ENCODE peak calls at places on chromosomes 11 and 22, in nine cellular contexts. One of them, this sample, is unnamed.

GRCh38 chr11:14242198-14242597 is 116.8 kb downstream of the RRAS2 start:
- DNase-seq in H54: no peak
- DNase-seq in epithelial cell of esophagus: no peak
- DNase-seq in NCI-H510A treated with DMSO at 0.1 percent for 48 hours: no peak
- DNase-seq in anterior cingulate cortex: no peak
- DNase-seq in retina: no peak
- DNase-seq in T-helper 2 cell: no peak
- DNase-seq in naive thymus-derived CD8-positive, alpha-beta T cell: no peak
- DNase-seq in EH: no peak
- DNase-seq in this sample: no peak

GRCh38 chr11:117834838-117835443 is 10.4 kb upstream of the FXYD2 start:
- DNase-seq in T-helper 2 cell: no peak
- DNase-seq in H54: no peak
- DNase-seq in naive thymus-derived CD8-positive, alpha-beta T cell: no peak
- DNase-seq in anterior cingulate cortex: no peak
- DNase-seq in EH: no peak
- DNase-seq in epithelial cell of esophagus: no peak
- DNase-seq in NCI-H510A treated with DMSO at 0.1 percent for 48 hours: no peak
- DNase-seq in retina: no peak
- DNase-seq in this sample: no peak

GRCh38 chr11:73228268-73229134 is 10.4 kb downstream of the P2RY2 start:
- DNase-seq in retina: no peak
- DNase-seq in epithelial cell of esophagus: no peak
- DNase-seq in NCI-H510A treated with DMSO at 0.1 percent for 48 hours: peak
- DNase-seq in H54: no peak
- DNase-seq in anterior cingulate cortex: no peak
- DNase-seq in naive thymus-derived CD8-positive, alpha-beta T cell: no peak
- DNase-seq in EH: no peak
- DNase-seq in T-helper 2 cell: no peak
- DNase-seq in this sample: no peak

GRCh38 chr22:37162221-37163095 is 12.7 kb upstream of the IL2RB start:
- DNase-seq in anterior cingulate cortex: no peak
- DNase-seq in NCI-H510A treated with DMSO at 0.1 percent for 48 hours: no peak
- DNase-seq in naive thymus-derived CD8-positive, alpha-beta T cell: peak
- DNase-seq in epithelial cell of esophagus: no peak
- DNase-seq in retina: no peak
- DNase-seq in H54: no peak
- DNase-seq in T-helper 2 cell: peak
- DNase-seq in EH: no peak
- DNase-seq in this sample: no peak

GRCh38 chr11:10937416-10937815 is 79.6 kb upstream of the ZBED5 start:
- DNase-seq in epithelial cell of esophagus: no peak
- DNase-seq in H54: no peak
- DNase-seq in T-helper 2 cell: no peak
- DNase-seq in NCI-H510A treated with DMSO at 0.1 percent for 48 hours: no peak
- DNase-seq in naive thymus-derived CD8-positive, alpha-beta T cell: no peak
- DNase-seq in anterior cingulate cortex: no peak
- DNase-seq in EH: no peak
- DNase-seq in retina: peak
- DNase-seq in this sample: no peak

GRCh38 chr11:38667359-38667758 is 2069.3 kb upstream of the RAG2 start:
- DNase-seq in retina: no peak
- DNase-seq in naive thymus-derived CD8-positive, alpha-beta T cell: no peak
- DNase-seq in anterior cingulate cortex: no peak
- DNase-seq in H54: no peak
- DNase-seq in EH: no peak
- DNase-seq in NCI-H510A treated with DMSO at 0.1 percent for 48 hours: no peak
- DNase-seq in T-helper 2 cell: no peak
- DNase-seq in epithelial cell of esophagus: no peak
- DNase-seq in this sample: no peak

GRCh38 chr22:34804588-34804987 is 261.4 kb upstream of the ISX start:
- DNase-seq in T-helper 2 cell: no peak
- DNase-seq in epithelial cell of esophagus: no peak
- DNase-seq in NCI-H510A treated with DMSO at 0.1 percent for 48 hours: no peak
- DNase-seq in anterior cingulate cortex: no peak
- DNase-seq in naive thymus-derived CD8-positive, alpha-beta T cell: no peak
- DNase-seq in H54: no peak
- DNase-seq in EH: no peak
- DNase-seq in retina: peak
- DNase-seq in this sample: no peak

GRCh38 chr11:117918366-117919255 is 10.6 kb downstream of the TMPRSS13 start:
- DNase-seq in T-helper 2 cell: no peak
- DNase-seq in naive thymus-derived CD8-positive, alpha-beta T cell: no peak
- DNase-seq in retina: no peak
- DNase-seq in EH: no peak
- DNase-seq in anterior cingulate cortex: no peak
- DNase-seq in NCI-H510A treated with DMSO at 0.1 percent for 48 hours: no peak
- DNase-seq in H54: no peak
- DNase-seq in epithelial cell of esophagus: no peak
- DNase-seq in this sample: no peak

GRCh38 chr11:2511421-2512369 is 66.9 kb downstream of the KCNQ1 start:
- DNase-seq in T-helper 2 cell: no peak
- DNase-seq in H54: peak
- DNase-seq in epithelial cell of esophagus: no peak
- DNase-seq in NCI-H510A treated with DMSO at 0.1 percent for 48 hours: no peak
- DNase-seq in EH: no peak
- DNase-seq in retina: no peak
- DNase-seq in naive thymus-derived CD8-positive, alpha-beta T cell: no peak
- DNase-seq in anterior cingulate cortex: no peak
- DNase-seq in this sample: no peak

GRCh38 chr11:131027501-131027900 is 111.2 kb upstream of the SNX19 start:
- DNase-seq in NCI-H510A treated with DMSO at 0.1 percent for 48 hours: no peak
- DNase-seq in epithelial cell of esophagus: no peak
- DNase-seq in T-helper 2 cell: no peak
- DNase-seq in retina: no peak
- DNase-seq in EH: peak
- DNase-seq in H54: no peak
- DNase-seq in anterior cingulate cortex: no peak
- DNase-seq in naive thymus-derived CD8-positive, alpha-beta T cell: no peak
- DNase-seq in this sample: no peak

GRCh38 chr11:33773399-33774355 is 643 bp downstream of the FBXO3 start:
- DNase-seq in EH: peak
- DNase-seq in anterior cingulate cortex: peak
- DNase-seq in H54: no peak
- DNase-seq in naive thymus-derived CD8-positive, alpha-beta T cell: peak
- DNase-seq in NCI-H510A treated with DMSO at 0.1 percent for 48 hours: no peak
- DNase-seq in T-helper 2 cell: peak
- DNase-seq in epithelial cell of esophagus: peak
- DNase-seq in retina: peak
- DNase-seq in this sample: no peak

GRCh38 chr22:49270595-49271368 is 556.9 kb downstream of the BRD1 start:
- DNase-seq in NCI-H510A treated with DMSO at 0.1 percent for 48 hours: no peak
- DNase-seq in naive thymus-derived CD8-positive, alpha-beta T cell: no peak
- DNase-seq in epithelial cell of esophagus: no peak
- DNase-seq in T-helper 2 cell: no peak
- DNase-seq in anterior cingulate cortex: no peak
- DNase-seq in retina: no peak
- DNase-seq in EH: no peak
- DNase-seq in H54: no peak
- DNase-seq in this sample: no peak

GRCh38 chr11:96045622-96046456 is 121.9 kb upstream of the MTMR2 start:
- DNase-seq in retina: peak
- DNase-seq in naive thymus-derived CD8-positive, alpha-beta T cell: no peak
- DNase-seq in epithelial cell of esophagus: peak
- DNase-seq in T-helper 2 cell: no peak
- DNase-seq in NCI-H510A treated with DMSO at 0.1 percent for 48 hours: no peak
- DNase-seq in anterior cingulate cortex: peak
- DNase-seq in EH: peak
- DNase-seq in H54: no peak
- DNase-seq in this sample: peak

GRCh38 chr22:23509571-23510302 is 70.4 kb downstream of the IGLL1 start:
- DNase-seq in epithelial cell of esophagus: no peak
- DNase-seq in EH: peak
- DNase-seq in T-helper 2 cell: no peak
- DNase-seq in NCI-H510A treated with DMSO at 0.1 percent for 48 hours: peak
- DNase-seq in anterior cingulate cortex: no peak
- DNase-seq in H54: no peak
- DNase-seq in naive thymus-derived CD8-positive, alpha-beta T cell: no peak
- DNase-seq in retina: no peak
- DNase-seq in this sample: no peak

GRCh38 chr11:119148855-119149370 is at the start of gene ABCG4:
- DNase-seq in anterior cingulate cortex: peak
- DNase-seq in epithelial cell of esophagus: no peak
- DNase-seq in retina: peak
- DNase-seq in EH: peak
- DNase-seq in naive thymus-derived CD8-positive, alpha-beta T cell: peak
- DNase-seq in NCI-H510A treated with DMSO at 0.1 percent for 48 hours: no peak
- DNase-seq in T-helper 2 cell: no peak
- DNase-seq in H54: no peak
- DNase-seq in this sample: peak

GRCh38 chr11:134120921-134121526 is 52.2 kb downstream of the JAM3 start:
- DNase-seq in H54: no peak
- DNase-seq in anterior cingulate cortex: peak
- DNase-seq in T-helper 2 cell: no peak
- DNase-seq in NCI-H510A treated with DMSO at 0.1 percent for 48 hours: no peak
- DNase-seq in epithelial cell of esophagus: no peak
- DNase-seq in EH: peak
- DNase-seq in naive thymus-derived CD8-positive, alpha-beta T cell: no peak
- DNase-seq in retina: peak
- DNase-seq in this sample: peak

GRCh38 chr22:48171294-48171693 is 1408.8 kb downstream of the TBC1D22A start:
- DNase-seq in anterior cingulate cortex: no peak
- DNase-seq in T-helper 2 cell: no peak
- DNase-seq in EH: no peak
- DNase-seq in NCI-H510A treated with DMSO at 0.1 percent for 48 hours: no peak
- DNase-seq in epithelial cell of esophagus: no peak
- DNase-seq in naive thymus-derived CD8-positive, alpha-beta T cell: no peak
- DNase-seq in H54: no peak
- DNase-seq in retina: no peak
- DNase-seq in this sample: no peak

GRCh38 chr11:100472727-100473389 is 214.2 kb upstream of the ARHGAP42 start:
- DNase-seq in anterior cingulate cortex: no peak
- DNase-seq in retina: no peak
- DNase-seq in T-helper 2 cell: no peak
- DNase-seq in H54: no peak
- DNase-seq in NCI-H510A treated with DMSO at 0.1 percent for 48 hours: no peak
- DNase-seq in naive thymus-derived CD8-positive, alpha-beta T cell: no peak
- DNase-seq in epithelial cell of esophagus: no peak
- DNase-seq in EH: no peak
- DNase-seq in this sample: no peak

GRCh38 chr22:29380032-29380781 is 8.2 kb downstream of the AP1B1 start:
- DNase-seq in EH: peak
- DNase-seq in anterior cingulate cortex: no peak
- DNase-seq in H54: no peak
- DNase-seq in epithelial cell of esophagus: peak
- DNase-seq in naive thymus-derived CD8-positive, alpha-beta T cell: no peak
- DNase-seq in T-helper 2 cell: no peak
- DNase-seq in retina: no peak
- DNase-seq in NCI-H510A treated with DMSO at 0.1 percent for 48 hours: no peak
- DNase-seq in this sample: no peak

GRCh38 chr11:93542753-93543246 is 391 bp downstream of the SMCO4 start:
- DNase-seq in retina: peak
- DNase-seq in anterior cingulate cortex: no peak
- DNase-seq in NCI-H510A treated with DMSO at 0.1 percent for 48 hours: no peak
- DNase-seq in epithelial cell of esophagus: no peak
- DNase-seq in T-helper 2 cell: no peak
- DNase-seq in H54: no peak
- DNase-seq in naive thymus-derived CD8-positive, alpha-beta T cell: no peak
- DNase-seq in EH: peak
- DNase-seq in this sample: no peak

GRCh38 chr22:26287382-26288228 is 118.3 kb downstream of the SEZ6L start:
- DNase-seq in anterior cingulate cortex: no peak
- DNase-seq in H54: no peak
- DNase-seq in epithelial cell of esophagus: no peak
- DNase-seq in EH: no peak
- DNase-seq in retina: no peak
- DNase-seq in NCI-H510A treated with DMSO at 0.1 percent for 48 hours: no peak
- DNase-seq in T-helper 2 cell: no peak
- DNase-seq in naive thymus-derived CD8-positive, alpha-beta T cell: no peak
- DNase-seq in this sample: no peak

GRCh38 chr11:56783448-56784041 is 35.0 kb upstream of the OR9G4 start:
- DNase-seq in NCI-H510A treated with DMSO at 0.1 percent for 48 hours: peak
- DNase-seq in retina: peak
- DNase-seq in naive thymus-derived CD8-positive, alpha-beta T cell: no peak
- DNase-seq in H54: peak
- DNase-seq in EH: peak
- DNase-seq in anterior cingulate cortex: no peak
- DNase-seq in epithelial cell of esophagus: peak
- DNase-seq in T-helper 2 cell: no peak
- DNase-seq in this sample: peak

GRCh38 chr22:17159504-17159951 is 451 bp upstream of the HDHD5 start:
- DNase-seq in retina: no peak
- DNase-seq in NCI-H510A treated with DMSO at 0.1 percent for 48 hours: peak
- DNase-seq in epithelial cell of esophagus: peak
- DNase-seq in EH: peak
- DNase-seq in naive thymus-derived CD8-positive, alpha-beta T cell: no peak
- DNase-seq in H54: no peak
- DNase-seq in T-helper 2 cell: no peak
- DNase-seq in anterior cingulate cortex: peak
- DNase-seq in this sample: no peak

GRCh38 chr11:60915250-60915914 is 1.4 kb downstream of the TMEM109 start:
- DNase-seq in NCI-H510A treated with DMSO at 0.1 percent for 48 hours: peak
- DNase-seq in H54: no peak
- DNase-seq in T-helper 2 cell: peak
- DNase-seq in epithelial cell of esophagus: peak
- DNase-seq in anterior cingulate cortex: peak
- DNase-seq in naive thymus-derived CD8-positive, alpha-beta T cell: peak
- DNase-seq in EH: peak
- DNase-seq in retina: peak
- DNase-seq in this sample: peak

GRCh38 chr11:4202749-4203148 is 108.2 kb downstream of the RRM1 start:
- DNase-seq in H54: no peak
- DNase-seq in anterior cingulate cortex: no peak
- DNase-seq in retina: no peak
- DNase-seq in EH: no peak
- DNase-seq in epithelial cell of esophagus: no peak
- DNase-seq in T-helper 2 cell: no peak
- DNase-seq in naive thymus-derived CD8-positive, alpha-beta T cell: no peak
- DNase-seq in NCI-H510A treated with DMSO at 0.1 percent for 48 hours: no peak
- DNase-seq in this sample: no peak

GRCh38 chr22:22460635-22461034 is 47.9 kb downstream of the ZNF280B start:
- DNase-seq in T-helper 2 cell: no peak
- DNase-seq in EH: peak
- DNase-seq in NCI-H510A treated with DMSO at 0.1 percent for 48 hours: no peak
- DNase-seq in retina: no peak
- DNase-seq in H54: peak
- DNase-seq in anterior cingulate cortex: no peak
- DNase-seq in naive thymus-derived CD8-positive, alpha-beta T cell: no peak
- DNase-seq in epithelial cell of esophagus: no peak
- DNase-seq in this sample: no peak

GRCh38 chr22:35589071-35589735 is 27.9 kb downstream of the MB start:
- DNase-seq in epithelial cell of esophagus: peak
- DNase-seq in naive thymus-derived CD8-positive, alpha-beta T cell: no peak
- DNase-seq in NCI-H510A treated with DMSO at 0.1 percent for 48 hours: no peak
- DNase-seq in T-helper 2 cell: no peak
- DNase-seq in EH: peak
- DNase-seq in retina: no peak
- DNase-seq in anterior cingulate cortex: no peak
- DNase-seq in H54: peak
- DNase-seq in this sample: no peak

GRCh38 chr11:27451528-27451927 is 21.1 kb downstream of the LGR4 start:
- DNase-seq in NCI-H510A treated with DMSO at 0.1 percent for 48 hours: no peak
- DNase-seq in T-helper 2 cell: no peak
- DNase-seq in anterior cingulate cortex: no peak
- DNase-seq in H54: no peak
- DNase-seq in retina: no peak
- DNase-seq in naive thymus-derived CD8-positive, alpha-beta T cell: no peak
- DNase-seq in EH: peak
- DNase-seq in epithelial cell of esophagus: peak
- DNase-seq in this sample: no peak

GRCh38 chr11:8649361-8649760 is 33.1 kb downstream of the TRIM66 start:
- DNase-seq in NCI-H510A treated with DMSO at 0.1 percent for 48 hours: no peak
- DNase-seq in retina: no peak
- DNase-seq in epithelial cell of esophagus: peak
- DNase-seq in T-helper 2 cell: no peak
- DNase-seq in EH: peak
- DNase-seq in naive thymus-derived CD8-positive, alpha-beta T cell: no peak
- DNase-seq in anterior cingulate cortex: no peak
- DNase-seq in H54: peak
- DNase-seq in this sample: no peak

GRCh38 chr11:1868636-1869291 is 15.9 kb downstream of the LSP1 start:
- DNase-seq in T-helper 2 cell: no peak
- DNase-seq in EH: no peak
- DNase-seq in H54: no peak
- DNase-seq in naive thymus-derived CD8-positive, alpha-beta T cell: no peak
- DNase-seq in retina: no peak
- DNase-seq in anterior cingulate cortex: no peak
- DNase-seq in epithelial cell of esophagus: no peak
- DNase-seq in NCI-H510A treated with DMSO at 0.1 percent for 48 hours: no peak
- DNase-seq in this sample: no peak

GRCh38 chr11:82929121-82929520 is 27.6 kb downstream of the DDIAS start:
- DNase-seq in epithelial cell of esophagus: no peak
- DNase-seq in EH: no peak
- DNase-seq in H54: no peak
- DNase-seq in anterior cingulate cortex: no peak
- DNase-seq in T-helper 2 cell: no peak
- DNase-seq in naive thymus-derived CD8-positive, alpha-beta T cell: no peak
- DNase-seq in NCI-H510A treated with DMSO at 0.1 percent for 48 hours: no peak
- DNase-seq in retina: no peak
- DNase-seq in this sample: no peak